ENCODE peak calls at places on chromosomes 3 and 15, in nine cellular contexts. One of them, this sample, is unnamed. For H3K9me3, the result is how much of the 10 kb centered on the place peaks cover.

GRCh38 chr15:94230886-94231727 is at the start of gene MCTP2:
- DNase-seq in sigmoid colon: peak
- DNase-seq in PC-9: peak
- DNase-seq in IMR-90: peak
- DNase-seq in neuronal stem cell: peak
- DNase-seq in iPS DF 6.9: no peak
- DNase-seq in adrenal gland: peak
- DNase-seq in T-helper 17 cell: peak
- DNase-seq in neural progenitor cell: peak
- DNase-seq in this sample: peak

GRCh38 chr15:47673343-47673761 is 44.0 kb upstream of the SEMA6D start:
- DNase-seq in sigmoid colon: no peak
- DNase-seq in PC-9: no peak
- DNase-seq in IMR-90: no peak
- DNase-seq in neuronal stem cell: no peak
- DNase-seq in iPS DF 6.9: no peak
- DNase-seq in adrenal gland: no peak
- DNase-seq in T-helper 17 cell: no peak
- DNase-seq in neural progenitor cell: no peak
- DNase-seq in this sample: no peak

GRCh38 chr15:63939531-63940130 is 105.9 kb upstream of the HERC1 start:
- DNase-seq in sigmoid colon: peak
- DNase-seq in PC-9: no peak
- DNase-seq in IMR-90: peak
- DNase-seq in neuronal stem cell: no peak
- DNase-seq in iPS DF 6.9: no peak
- DNase-seq in adrenal gland: peak
- DNase-seq in T-helper 17 cell: no peak
- DNase-seq in neural progenitor cell: no peak
- DNase-seq in this sample: no peak

GRCh38 chr3:38534180-38534579 is 38.0 kb downstream of the EXOG start:
- DNase-seq in sigmoid colon: no peak
- DNase-seq in PC-9: no peak
- DNase-seq in IMR-90: no peak
- DNase-seq in neuronal stem cell: no peak
- DNase-seq in iPS DF 6.9: no peak
- DNase-seq in adrenal gland: no peak
- DNase-seq in T-helper 17 cell: no peak
- DNase-seq in neural progenitor cell: no peak
- DNase-seq in this sample: no peak

GRCh38 chr15:39181901-39182300 is 399.0 kb upstream of the THBS1 start:
- DNase-seq in sigmoid colon: no peak
- DNase-seq in PC-9: no peak
- DNase-seq in IMR-90: peak
- DNase-seq in neuronal stem cell: no peak
- DNase-seq in iPS DF 6.9: no peak
- DNase-seq in adrenal gland: no peak
- DNase-seq in T-helper 17 cell: no peak
- DNase-seq in neural progenitor cell: no peak
- DNase-seq in this sample: no peak

GRCh38 chr3:107598926-107599754 is 76.4 kb downstream of the BBX start:
- DNase-seq in sigmoid colon: peak
- DNase-seq in PC-9: no peak
- DNase-seq in IMR-90: peak
- DNase-seq in neuronal stem cell: no peak
- DNase-seq in iPS DF 6.9: no peak
- DNase-seq in adrenal gland: no peak
- DNase-seq in T-helper 17 cell: peak
- DNase-seq in neural progenitor cell: peak
- DNase-seq in this sample: peak

GRCh38 chr3:4504340-4505261 is 11.5 kb downstream of the ITPR1 start:
- DNase-seq in sigmoid colon: peak
- DNase-seq in PC-9: no peak
- DNase-seq in IMR-90: no peak
- DNase-seq in neuronal stem cell: no peak
- DNase-seq in iPS DF 6.9: no peak
- DNase-seq in adrenal gland: peak
- DNase-seq in T-helper 17 cell: peak
- DNase-seq in neural progenitor cell: no peak
- DNase-seq in this sample: no peak

GRCh38 chr15:31840849-31841476 is 189.4 kb upstream of the CHRNA7 start:
- DNase-seq in sigmoid colon: no peak
- DNase-seq in PC-9: no peak
- DNase-seq in IMR-90: no peak
- DNase-seq in neuronal stem cell: no peak
- DNase-seq in iPS DF 6.9: no peak
- DNase-seq in adrenal gland: no peak
- DNase-seq in T-helper 17 cell: no peak
- DNase-seq in neural progenitor cell: no peak
- DNase-seq in this sample: no peak

GRCh38 chr15:39125904-39126303 is 455.0 kb upstream of the THBS1 start:
- DNase-seq in sigmoid colon: no peak
- DNase-seq in PC-9: no peak
- DNase-seq in IMR-90: peak
- DNase-seq in neuronal stem cell: peak
- DNase-seq in iPS DF 6.9: peak
- DNase-seq in adrenal gland: no peak
- DNase-seq in T-helper 17 cell: no peak
- DNase-seq in neural progenitor cell: peak
- DNase-seq in this sample: no peak

GRCh38 chr3:82938821-82939328 is 1177.4 kb upstream of the GBE1 start:
- DNase-seq in sigmoid colon: peak
- DNase-seq in PC-9: no peak
- DNase-seq in IMR-90: no peak
- DNase-seq in neuronal stem cell: no peak
- DNase-seq in iPS DF 6.9: no peak
- DNase-seq in adrenal gland: no peak
- DNase-seq in T-helper 17 cell: no peak
- DNase-seq in neural progenitor cell: no peak
- DNase-seq in this sample: peak

GRCh38 chr15:66024998-66025397 is 155.7 kb downstream of the RAB11A start:
- DNase-seq in sigmoid colon: no peak
- DNase-seq in PC-9: no peak
- DNase-seq in IMR-90: no peak
- DNase-seq in neuronal stem cell: no peak
- DNase-seq in iPS DF 6.9: no peak
- DNase-seq in adrenal gland: peak
- DNase-seq in T-helper 17 cell: no peak
- DNase-seq in neural progenitor cell: no peak
- DNase-seq in this sample: no peak

GRCh38 chr3:29554584-29554983 is 273.7 kb downstream of the RBMS3 start:
- DNase-seq in sigmoid colon: no peak
- DNase-seq in PC-9: no peak
- DNase-seq in IMR-90: no peak
- DNase-seq in neuronal stem cell: no peak
- DNase-seq in iPS DF 6.9: no peak
- DNase-seq in adrenal gland: no peak
- DNase-seq in T-helper 17 cell: no peak
- DNase-seq in neural progenitor cell: no peak
- DNase-seq in this sample: no peak

GRCh38 chr3:179323197-179323901 is 518 bp downstream of the ZNF639 start:
- DNase-seq in sigmoid colon: peak
- DNase-seq in PC-9: peak
- DNase-seq in IMR-90: peak
- DNase-seq in neuronal stem cell: peak
- DNase-seq in iPS DF 6.9: no peak
- DNase-seq in adrenal gland: peak
- DNase-seq in T-helper 17 cell: peak
- DNase-seq in neural progenitor cell: peak
- DNase-seq in this sample: peak

GRCh38 chr3:107117922-107118576 is 259.2 kb upstream of the CCDC54 start:
- DNase-seq in sigmoid colon: no peak
- DNase-seq in PC-9: no peak
- DNase-seq in IMR-90: peak
- DNase-seq in neuronal stem cell: peak
- DNase-seq in iPS DF 6.9: peak
- DNase-seq in adrenal gland: peak
- DNase-seq in T-helper 17 cell: no peak
- DNase-seq in neural progenitor cell: peak
- DNase-seq in this sample: peak

GRCh38 chr15:67124911-67125588 is 59.6 kb downstream of the SMAD3 start:
- DNase-seq in sigmoid colon: no peak
- DNase-seq in PC-9: no peak
- DNase-seq in IMR-90: no peak
- DNase-seq in neuronal stem cell: no peak
- DNase-seq in iPS DF 6.9: no peak
- DNase-seq in adrenal gland: no peak
- DNase-seq in T-helper 17 cell: no peak
- DNase-seq in neural progenitor cell: no peak
- DNase-seq in this sample: no peak

GRCh38 chr3:171783626-171784025 is 26.7 kb downstream of the PLD1 start:
- DNase-seq in sigmoid colon: no peak
- DNase-seq in PC-9: no peak
- DNase-seq in IMR-90: no peak
- DNase-seq in neuronal stem cell: no peak
- DNase-seq in iPS DF 6.9: no peak
- DNase-seq in adrenal gland: no peak
- DNase-seq in T-helper 17 cell: no peak
- DNase-seq in neural progenitor cell: no peak
- DNase-seq in this sample: no peak

GRCh38 chr3:171786997-171787396 is 23.3 kb downstream of the PLD1 start:
- DNase-seq in sigmoid colon: no peak
- DNase-seq in PC-9: no peak
- DNase-seq in IMR-90: no peak
- DNase-seq in neuronal stem cell: no peak
- DNase-seq in iPS DF 6.9: no peak
- DNase-seq in adrenal gland: no peak
- DNase-seq in T-helper 17 cell: no peak
- DNase-seq in neural progenitor cell: no peak
- DNase-seq in this sample: no peak

GRCh38 chr3:171783086-171783485 is 27.2 kb downstream of the PLD1 start:
- DNase-seq in sigmoid colon: no peak
- DNase-seq in PC-9: no peak
- DNase-seq in IMR-90: peak
- DNase-seq in neuronal stem cell: no peak
- DNase-seq in iPS DF 6.9: no peak
- DNase-seq in adrenal gland: no peak
- DNase-seq in T-helper 17 cell: no peak
- DNase-seq in neural progenitor cell: no peak
- DNase-seq in this sample: no peak

GRCh38 chr3:171784387-171784786 is 25.9 kb downstream of the PLD1 start:
- DNase-seq in sigmoid colon: no peak
- DNase-seq in PC-9: no peak
- DNase-seq in IMR-90: no peak
- DNase-seq in neuronal stem cell: no peak
- DNase-seq in iPS DF 6.9: no peak
- DNase-seq in adrenal gland: no peak
- DNase-seq in T-helper 17 cell: no peak
- DNase-seq in neural progenitor cell: no peak
- DNase-seq in this sample: no peak

GRCh38 chr3:171784937-171785336 is 25.3 kb downstream of the PLD1 start:
- DNase-seq in sigmoid colon: no peak
- DNase-seq in PC-9: no peak
- DNase-seq in IMR-90: no peak
- DNase-seq in neuronal stem cell: no peak
- DNase-seq in iPS DF 6.9: no peak
- DNase-seq in adrenal gland: no peak
- DNase-seq in T-helper 17 cell: no peak
- DNase-seq in neural progenitor cell: no peak
- DNase-seq in this sample: no peak
- H3K9me3 ChIP-seq in sigmoid colon: under half
- H3K9me3 ChIP-seq in PC-9: under half
- H3K9me3 ChIP-seq in IMR-90: under half
- H3K9me3 ChIP-seq in neuronal stem cell: under half
- H3K9me3 ChIP-seq in iPS DF 6.9: under half
- H3K9me3 ChIP-seq in adrenal gland: under half
- H3K9me3 ChIP-seq in T-helper 17 cell: under half
- H3K9me3 ChIP-seq in neural progenitor cell: under half
- H3K9me3 ChIP-seq in this sample: under half

GRCh38 chr15:96924570-96924969 is 594.1 kb downstream of the NR2F2 start:
- DNase-seq in sigmoid colon: no peak
- DNase-seq in PC-9: no peak
- DNase-seq in IMR-90: no peak
- DNase-seq in neuronal stem cell: no peak
- DNase-seq in iPS DF 6.9: no peak
- DNase-seq in adrenal gland: no peak
- DNase-seq in T-helper 17 cell: no peak
- DNase-seq in neural progenitor cell: no peak
- DNase-seq in this sample: no peak
- H3K9me3 ChIP-seq in sigmoid colon: under half
- H3K9me3 ChIP-seq in PC-9: under half
- H3K9me3 ChIP-seq in IMR-90: under half
- H3K9me3 ChIP-seq in neuronal stem cell: under half
- H3K9me3 ChIP-seq in iPS DF 6.9: under half
- H3K9me3 ChIP-seq in adrenal gland: under half
- H3K9me3 ChIP-seq in T-helper 17 cell: under half
- H3K9me3 ChIP-seq in neural progenitor cell: under half
- H3K9me3 ChIP-seq in this sample: under half

DNA sequence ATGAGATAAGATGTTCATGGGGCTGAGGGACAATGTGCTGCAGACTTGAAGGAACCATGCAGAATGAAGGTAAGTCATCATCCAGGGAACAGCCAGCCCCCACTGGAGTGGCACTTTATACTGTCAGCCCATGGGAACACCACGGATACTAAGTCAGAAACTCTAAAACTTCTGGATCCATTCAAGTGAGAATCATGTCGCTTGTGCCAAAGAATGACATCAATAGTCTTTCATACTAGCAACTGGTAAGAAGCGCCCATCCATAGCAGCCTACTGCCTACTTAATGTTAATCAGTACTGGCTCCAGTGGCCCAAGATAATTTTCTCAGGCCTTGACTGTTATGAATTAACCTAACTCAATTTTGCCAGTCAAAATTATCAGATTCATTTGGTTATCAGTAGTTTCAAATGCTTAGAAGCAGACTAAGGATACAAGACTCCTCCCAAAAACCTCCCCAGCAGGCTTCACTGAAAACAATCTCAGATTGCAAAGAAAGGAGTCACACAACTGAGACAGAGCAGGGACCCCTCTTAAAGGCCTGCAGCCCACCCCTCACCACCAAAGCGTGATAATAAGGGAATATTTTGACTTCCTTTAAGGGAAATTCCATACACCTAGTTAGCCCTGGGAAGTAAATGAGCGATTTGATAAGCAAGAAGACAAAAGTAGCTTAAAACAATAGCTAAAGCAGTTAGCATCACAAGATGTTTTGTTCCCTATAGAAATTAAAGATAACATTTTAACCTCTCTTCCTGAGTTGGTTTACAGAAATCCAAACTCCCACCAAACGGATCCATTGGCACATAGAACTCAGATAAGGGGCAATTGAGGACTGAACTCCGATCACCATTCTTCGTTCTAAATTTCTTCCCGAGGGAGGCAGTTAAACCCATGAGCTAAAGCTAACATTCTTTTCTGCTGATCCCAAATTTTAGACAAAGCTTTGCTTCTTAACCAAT is 98.8 kb downstream of the TGFBR2 start:
- DNase-seq in sigmoid colon: no peak
- DNase-seq in PC-9: no peak
- DNase-seq in IMR-90: no peak
- DNase-seq in neuronal stem cell: no peak
- DNase-seq in iPS DF 6.9: no peak
- DNase-seq in adrenal gland: no peak
- DNase-seq in T-helper 17 cell: no peak
- DNase-seq in neural progenitor cell: no peak
- DNase-seq in this sample: no peak
- H3K9me3 ChIP-seq in sigmoid colon: under half
- H3K9me3 ChIP-seq in PC-9: under half
- H3K9me3 ChIP-seq in IMR-90: under half
- H3K9me3 ChIP-seq in neuronal stem cell: under half
- H3K9me3 ChIP-seq in iPS DF 6.9: under half
- H3K9me3 ChIP-seq in adrenal gland: under half
- H3K9me3 ChIP-seq in T-helper 17 cell: under half
- H3K9me3 ChIP-seq in neural progenitor cell: under half
- H3K9me3 ChIP-seq in this sample: under half

GRCh38 chr15:98807262-98807661 is 158.9 kb downstream of the IGF1R start:
- DNase-seq in sigmoid colon: no peak
- DNase-seq in PC-9: no peak
- DNase-seq in IMR-90: peak
- DNase-seq in neuronal stem cell: no peak
- DNase-seq in iPS DF 6.9: no peak
- DNase-seq in adrenal gland: no peak
- DNase-seq in T-helper 17 cell: no peak
- DNase-seq in neural progenitor cell: no peak
- DNase-seq in this sample: no peak
- H3K9me3 ChIP-seq in sigmoid colon: under half
- H3K9me3 ChIP-seq in PC-9: under half
- H3K9me3 ChIP-seq in IMR-90: under half
- H3K9me3 ChIP-seq in neuronal stem cell: under half
- H3K9me3 ChIP-seq in iPS DF 6.9: under half
- H3K9me3 ChIP-seq in adrenal gland: under half
- H3K9me3 ChIP-seq in T-helper 17 cell: under half
- H3K9me3 ChIP-seq in neural progenitor cell: under half
- H3K9me3 ChIP-seq in this sample: under half